ENCODE peak calls at places on chromosomes 4 and X, in ten cellular contexts. L is heart left ventricle, B is lower lobe of right lung, F is astrocyte of the cerebellum, I is GM23338, A is psoas muscle, S is mucosa of descending colon, O is mesendoderm, V is foreskin fibroblast, K is H7. Z is an unnamed sample.
A peak's percentile ranks its signal among the peaks of the same experiment; 100 is the strongest.

GRCh38 chrX:1336331-1337143 is at the start of gene IL3RA:
- DNase-seq in L (peak; percentile 58), B (peak; percentile 66), F (no peak), I (no peak), A (peak; percentile 32), S (peak; percentile 55), O (no peak), V (peak; percentile 35), K (no peak), Z (no peak)

GRCh38 chr4:145280541-145280940 is 100.2 kb upstream of the OTUD4 start:
- DNase-seq in L (no peak), B (no peak), F (no peak), I (no peak), A (no peak), S (no peak), O (peak; percentile 19), V (no peak), K (no peak), Z (no peak)

GRCh38 chrX:74372272-74372671 is 49.0 kb upstream of the SLC16A2 start:
- DNase-seq in L (no peak), B (no peak), F (no peak), I (no peak), A (no peak), S (no peak), O (no peak), V (no peak), K (no peak), Z (no peak)

GRCh38 chr4:55363618-55364420 is 17.8 kb downstream of the SRD5A3 start:
- DNase-seq in L (no peak), B (no peak), F (no peak), I (no peak), A (no peak), S (no peak), O (no peak), V (no peak), K (no peak), Z (no peak)

GRCh38 chr4:169205146-169205806 is 65.5 kb downstream of the SH3RF1 start:
- DNase-seq in L (no peak), B (no peak), F (no peak), I (no peak), A (no peak), S (no peak), O (no peak), V (peak; percentile 53), K (no peak), Z (no peak)

GRCh38 chr4:26992657-26993361 is 132.2 kb downstream of the STIM2 start:
- DNase-seq in L (peak; percentile 40), B (no peak), F (peak; percentile 40), I (no peak), A (no peak), S (no peak), O (no peak), V (peak; percentile 65), K (no peak), Z (no peak)

GRCh38 chr4:15657366-15657765 is 2.2 kb upstream of the FBXL5 start:
- DNase-seq in L (no peak), B (no peak), F (no peak), I (no peak), A (no peak), S (no peak), O (no peak), V (peak; percentile 18), K (no peak), Z (no peak)

GRCh38 chr4:138062929-138063328 is 179.2 kb downstream of the SLC7A11 start:
- DNase-seq in L (no peak), B (no peak), F (no peak), I (peak; percentile 60), A (no peak), S (no peak), O (peak; percentile 75), V (peak; percentile 74), K (peak; percentile 59), Z (no peak)

GRCh38 chrX:13762015-13762414 is 27.5 kb downstream of the OFD1 start:
- DNase-seq in L (no peak), B (no peak), F (no peak), I (peak; percentile 70), A (no peak), S (no peak), O (peak; percentile 22), V (no peak), K (peak; percentile 63), Z (no peak)

GRCh38 chrX:70087857-70088256 is 25.6 kb downstream of the OTUD6A start:
- DNase-seq in L (no peak), B (no peak), F (no peak), I (no peak), A (no peak), S (no peak), O (no peak), V (peak; percentile 64), K (no peak), Z (no peak)

GRCh38 chr4:14877246-14878220 is 124.7 kb upstream of the CPEB2 start:
- DNase-seq in L (peak; percentile 32), B (no peak), F (peak; percentile 72), I (no peak), A (no peak), S (no peak), O (no peak), V (no peak), K (no peak), Z (peak; percentile 60)

GRCh38 chr4:2937146-2937857 is 25.9 kb downstream of the NOP14 start:
- DNase-seq in L (no peak), B (peak; percentile 87), F (no peak), I (no peak), A (peak; percentile 55), S (peak; percentile 51), O (no peak), V (peak; percentile 5), K (no peak), Z (no peak)
- H3K4me3 ChIP-seq in L (no peak overlapping the region), B (no peak overlapping the region), F (no peak overlapping the region), I (no peak overlapping the region), A (no peak overlapping the region), S (no peak overlapping the region), O (no peak overlapping the region), V (no peak overlapping the region), K (no peak overlapping the region), Z (no peak overlapping the region)

DNA sequence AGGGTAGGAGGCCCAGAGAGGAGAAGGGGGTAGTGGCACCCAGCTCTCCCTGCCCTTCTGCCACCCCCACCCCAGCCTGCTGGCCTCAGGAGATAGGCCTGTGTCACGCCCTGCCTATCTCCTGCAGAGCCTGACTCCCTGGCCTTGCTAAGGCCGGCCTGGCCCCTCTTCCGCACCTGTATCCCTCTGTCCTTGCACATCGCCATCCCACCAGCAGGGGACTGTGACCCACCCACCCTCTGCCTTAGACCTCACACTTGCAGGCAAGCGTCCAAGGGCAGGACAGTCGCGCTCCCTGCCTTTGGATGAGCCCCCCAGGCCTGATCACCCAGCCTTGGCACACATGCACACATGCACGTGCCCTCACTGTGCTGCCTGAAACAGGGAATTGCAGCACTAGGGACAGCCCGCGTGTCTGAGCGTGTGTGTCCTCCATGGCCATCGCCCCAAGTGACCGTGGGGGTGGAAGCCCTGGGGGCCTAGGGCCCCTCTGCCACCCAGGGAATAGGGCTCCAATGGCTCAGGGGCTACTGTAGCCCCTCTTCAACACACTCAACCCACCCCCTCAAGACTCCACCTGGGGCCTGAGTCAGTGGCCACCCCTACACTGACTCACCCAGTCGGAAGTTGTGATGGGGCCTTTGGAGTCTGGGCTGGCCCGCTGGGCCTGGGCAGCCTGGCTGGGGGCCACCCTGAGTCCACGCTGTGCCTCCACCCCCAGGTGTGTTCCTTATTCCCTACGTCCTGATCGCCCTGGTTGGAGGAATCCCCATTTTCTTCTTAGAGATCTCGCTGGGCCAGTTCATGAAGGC is 2.1 kb downstream of the SLC6A8 start:
- DNase-seq in L (no peak), B (no peak), F (no peak), I (no peak), A (peak; percentile 61), S (peak; percentile 45), O (peak; percentile 45), V (no peak), K (peak; percentile 82), Z (no peak)
- H3K4me3 ChIP-seq in L (no peak overlapping the region), B (no peak overlapping the region), F (peak overlapping the region; percentile 25), I (peak overlapping the region; percentile 48), A (peak overlapping the region; percentile 68), S (no peak overlapping the region), O (no peak overlapping the region), V (peak overlapping the region; percentile 43), K (peak overlapping the region; percentile 21), Z (no peak overlapping the region)

GRCh38 chr4:139275281-139275735 is 4.7 kb downstream of the MGARP start:
- DNase-seq in L (no peak), B (no peak), F (no peak), I (no peak), A (no peak), S (no peak), O (no peak), V (no peak), K (no peak), Z (no peak)

GRCh38 chr4:139278450-139278849 is 1.6 kb downstream of the MGARP start:
- DNase-seq in L (no peak), B (no peak), F (no peak), I (no peak), A (no peak), S (no peak), O (no peak), V (no peak), K (no peak), Z (no peak)

GRCh38 chr4:139274790-139275189 is 5.2 kb downstream of the MGARP start:
- DNase-seq in L (no peak), B (no peak), F (no peak), I (no peak), A (no peak), S (no peak), O (no peak), V (no peak), K (no peak), Z (no peak)

GRCh38 chr4:139278956-139279722 is 886 bp downstream of the MGARP start:
- DNase-seq in L (no peak), B (no peak), F (no peak), I (peak; percentile 53), A (no peak), S (no peak), O (peak; percentile 42), V (peak; percentile 42), K (peak; percentile 65), Z (no peak)

DNA sequence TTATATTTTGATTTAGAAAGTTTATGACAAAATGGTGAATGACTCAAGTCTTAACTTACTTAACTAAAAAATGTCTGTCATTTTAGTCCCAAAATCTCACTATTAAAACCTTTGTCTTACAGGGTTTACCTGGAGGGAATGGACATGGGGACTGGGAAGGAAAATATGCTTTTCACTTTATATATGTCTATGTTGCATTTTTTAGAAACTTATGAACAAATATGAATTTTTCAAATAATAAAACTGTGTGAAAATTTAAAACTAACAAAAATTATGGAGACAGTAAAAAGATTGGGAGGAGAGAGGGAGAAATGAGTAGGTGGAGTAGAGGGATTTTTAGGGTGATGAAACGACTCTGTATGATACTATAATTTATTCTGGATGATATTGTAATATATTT is 6.2 kb downstream of the MGARP start:
- DNase-seq in L (no peak), B (no peak), F (no peak), I (no peak), A (no peak), S (no peak), O (no peak), V (no peak), K (no peak), Z (no peak)
- H3K4me3 ChIP-seq in L (no peak overlapping the region), B (no peak overlapping the region), F (no peak overlapping the region), I (no peak overlapping the region), A (no peak overlapping the region), S (no peak overlapping the region), O (no peak overlapping the region), V (no peak overlapping the region), K (no peak overlapping the region), Z (no peak overlapping the region)

GRCh38 chr4:78645853-78646757 is 94.5 kb downstream of the ANXA3 start:
- DNase-seq in L (peak; percentile 71), B (peak; percentile 59), F (peak; percentile 92), I (no peak), A (peak; percentile 82), S (peak; percentile 60), O (no peak), V (peak; percentile 96), K (no peak), Z (no peak)
- H3K4me3 ChIP-seq in L (no peak overlapping the region), B (peak overlapping the region; percentile 25), F (peak overlapping the region; percentile 9), I (no peak overlapping the region), A (peak overlapping the region; percentile 31), S (no peak overlapping the region), O (no peak overlapping the region), V (peak overlapping the region; percentile 19), K (no peak overlapping the region), Z (no peak overlapping the region)